ENCODE peak calls at places on chromosomes 5 and 9, in four cellular contexts. One of them, this sample, is unnamed.
A peak's percentile ranks its signal among the peaks of the same experiment; 100 is the strongest.

GRCh38 chr5:137085206-137085605 is 413.9 kb downstream of the SPOCK1 start:
- DNase-seq in IMR-90: no peak
- DNase-seq in GM23338: no peak
- DNase-seq in mammary epithelial cell: no peak
- DNase-seq in this sample: no peak

GRCh38 chr9:94142353-94142752 is 58.1 kb downstream of the PTPDC1 start:
- DNase-seq in IMR-90: no peak
- DNase-seq in GM23338: no peak
- DNase-seq in mammary epithelial cell: no peak
- DNase-seq in this sample: no peak

GRCh38 chr5:172458956-172459355 is 4.6 kb upstream of the SH3PXD2B start:
- DNase-seq in mammary epithelial cell: no peak
- DNase-seq in IMR-90: no peak
- DNase-seq in GM23338: no peak
- DNase-seq in this sample: no peak

GRCh38 chr5:152514827-152515397 is 109.8 kb upstream of the NMUR2 start:
- DNase-seq in mammary epithelial cell: peak; percentile 5
- DNase-seq in GM23338: peak; percentile 65
- DNase-seq in IMR-90: peak; percentile 11
- DNase-seq in this sample: no peak

GRCh38 chr5:94751456-94751855 is 133.0 kb downstream of the SLF1 start:
- DNase-seq in mammary epithelial cell: no peak
- DNase-seq in GM23338: peak; percentile 19
- DNase-seq in IMR-90: no peak
- DNase-seq in this sample: no peak

GRCh38 chr5:136188859-136189258 is 4.1 kb downstream of the SMIM32 start:
- DNase-seq in GM23338: no peak
- DNase-seq in IMR-90: no peak
- DNase-seq in mammary epithelial cell: no peak
- DNase-seq in this sample: no peak

GRCh38 chr9:12640866-12641636 is 52.1 kb upstream of the TYRP1 start:
- DNase-seq in GM23338: no peak
- DNase-seq in mammary epithelial cell: no peak
- DNase-seq in IMR-90: no peak
- DNase-seq in this sample: no peak

GRCh38 chr9:93612796-93613154 is 36.4 kb downstream of the PHF2 start:
- DNase-seq in mammary epithelial cell: peak; percentile 67
- DNase-seq in GM23338: no peak
- DNase-seq in IMR-90: no peak
- DNase-seq in this sample: no peak

GRCh38 chr9:83431470-83432060 is 106.6 kb downstream of the FRMD3 start:
- DNase-seq in GM23338: no peak
- DNase-seq in IMR-90: no peak
- DNase-seq in mammary epithelial cell: no peak
- DNase-seq in this sample: no peak

GRCh38 chr9:95130484-95130883 is 187.0 kb downstream of the FANCC start:
- DNase-seq in IMR-90: no peak
- DNase-seq in mammary epithelial cell: no peak
- DNase-seq in GM23338: peak; percentile 57
- DNase-seq in this sample: no peak

GRCh38 chr9:114180701-114181582 is 25.6 kb downstream of the COL27A1 start:
- DNase-seq in GM23338: peak; percentile 17
- DNase-seq in IMR-90: peak; percentile 62
- DNase-seq in mammary epithelial cell: no peak
- DNase-seq in this sample: no peak

GRCh38 chr5:171913987-171914273 is 92.5 kb downstream of the FBXW11 start:
- DNase-seq in mammary epithelial cell: no peak
- DNase-seq in GM23338: no peak
- DNase-seq in IMR-90: peak; percentile 21
- DNase-seq in this sample: no peak

GRCh38 chr9:121324755-121325154 is 45.3 kb downstream of the STOM start:
- DNase-seq in mammary epithelial cell: no peak
- DNase-seq in GM23338: no peak
- DNase-seq in IMR-90: no peak
- DNase-seq in this sample: no peak

GRCh38 chr9:72925891-72926290 is 27.0 kb downstream of the ALDH1A1 start:
- DNase-seq in GM23338: no peak
- DNase-seq in mammary epithelial cell: no peak
- DNase-seq in IMR-90: no peak
- DNase-seq in this sample: no peak

GRCh38 chr9:88534456-88535225 is at the start of gene NXNL2:
- DNase-seq in IMR-90: peak; percentile 82
- DNase-seq in GM23338: peak; percentile 91
- DNase-seq in mammary epithelial cell: peak; percentile 56
- DNase-seq in this sample: peak; percentile 94

GRCh38 chr9:16726718-16727451 is 143.6 kb downstream of the BNC2 start:
- DNase-seq in GM23338: peak; percentile 87
- DNase-seq in IMR-90: peak; percentile 83
- DNase-seq in mammary epithelial cell: peak; percentile 71
- DNase-seq in this sample: peak; percentile 96

GRCh38 chr9:115229496-115229895 is 111.5 kb upstream of the TNC start:
- DNase-seq in mammary epithelial cell: peak; percentile 61
- DNase-seq in GM23338: no peak
- DNase-seq in IMR-90: no peak
- DNase-seq in this sample: no peak

GRCh38 chr5:54360089-54360488 is 49.7 kb upstream of the ARL15 start:
- DNase-seq in IMR-90: peak; percentile 15
- DNase-seq in mammary epithelial cell: peak; percentile 77
- DNase-seq in GM23338: peak; percentile 17
- DNase-seq in this sample: no peak

GRCh38 chr5:177472460-177473441 is 683 bp downstream of the DBN1 start:
- DNase-seq in mammary epithelial cell: no peak
- DNase-seq in IMR-90: no peak
- DNase-seq in GM23338: peak; percentile 62
- DNase-seq in this sample: no peak

GRCh38 chr5:55897206-55897894 is 46.2 kb downstream of the IL31RA start:
- DNase-seq in IMR-90: no peak
- DNase-seq in mammary epithelial cell: no peak
- DNase-seq in GM23338: no peak
- DNase-seq in this sample: no peak

GRCh38 chr5:114062940-114063867 is 298.7 kb upstream of the KCNN2 start:
- DNase-seq in GM23338: no peak
- DNase-seq in mammary epithelial cell: no peak
- DNase-seq in IMR-90: peak; percentile 10
- DNase-seq in this sample: no peak

GRCh38 chr9:26219961-26220360 is 541.7 kb upstream of the TUSC1 start:
- DNase-seq in mammary epithelial cell: no peak
- DNase-seq in GM23338: peak; percentile 19
- DNase-seq in IMR-90: no peak
- DNase-seq in this sample: no peak

GRCh38 chr5:159202151-159202550 is 7.2 kb downstream of the RNF145 start:
- DNase-seq in mammary epithelial cell: no peak
- DNase-seq in GM23338: no peak
- DNase-seq in IMR-90: no peak
- DNase-seq in this sample: no peak

GRCh38 chr5:121982500-121983261 is 20.9 kb downstream of the SRFBP1 start:
- DNase-seq in IMR-90: peak; percentile 19
- DNase-seq in GM23338: no peak
- DNase-seq in mammary epithelial cell: peak; percentile 33
- DNase-seq in this sample: no peak

GRCh38 chr5:178207183-178207916 is 3.0 kb downstream of the HNRNPAB start:
- DNase-seq in mammary epithelial cell: peak; percentile 75
- DNase-seq in GM23338: no peak
- DNase-seq in IMR-90: peak; percentile 67
- DNase-seq in this sample: no peak

GRCh38 chr5:33994845-33995244 is 10.4 kb upstream of the SLC45A2 start:
- DNase-seq in GM23338: no peak
- DNase-seq in mammary epithelial cell: peak; percentile 24
- DNase-seq in IMR-90: peak; percentile 76
- DNase-seq in this sample: no peak

GRCh38 chr5:129541648-129542251 is 81.7 kb downstream of the ADAMTS19 start:
- DNase-seq in mammary epithelial cell: peak; percentile 23
- DNase-seq in IMR-90: peak; percentile 9
- DNase-seq in GM23338: peak; percentile 13
- DNase-seq in this sample: no peak

GRCh38 chr9:97853844-97854695 is 1.0 kb downstream of the FOXE1 start:
- DNase-seq in GM23338: peak; percentile 82
- DNase-seq in IMR-90: peak; percentile 33
- DNase-seq in mammary epithelial cell: peak; percentile 57
- DNase-seq in this sample: no peak

GRCh38 chr9:16771352-16771751 is 99.1 kb downstream of the BNC2 start:
- DNase-seq in IMR-90: peak; percentile 34
- DNase-seq in GM23338: no peak
- DNase-seq in mammary epithelial cell: no peak
- DNase-seq in this sample: no peak

GRCh38 chr9:74036549-74037231 is 460.4 kb upstream of the RORB start:
- DNase-seq in IMR-90: no peak
- DNase-seq in mammary epithelial cell: no peak
- DNase-seq in GM23338: no peak
- DNase-seq in this sample: no peak

GRCh38 chr5:145246961-145247744 is 588.0 kb downstream of the PRELID2 start:
- DNase-seq in IMR-90: peak; percentile 39
- DNase-seq in GM23338: no peak
- DNase-seq in mammary epithelial cell: peak; percentile 70
- DNase-seq in this sample: no peak

GRCh38 chr9:91840882-91841281 is 109.1 kb downstream of the ROR2 start:
- DNase-seq in mammary epithelial cell: no peak
- DNase-seq in GM23338: no peak
- DNase-seq in IMR-90: no peak
- DNase-seq in this sample: no peak
- H3K4me1 ChIP-seq in mammary epithelial cell: no peaks in the 10 kb centered on the region
- H3K4me1 ChIP-seq in GM23338: peaks cover 18% of the 10 kb centered on the region
- H3K4me1 ChIP-seq in IMR-90: peaks cover 23% of the 10 kb centered on the region
- H3K4me1 ChIP-seq in this sample: peaks cover 13% of the 10 kb centered on the region

DNA sequence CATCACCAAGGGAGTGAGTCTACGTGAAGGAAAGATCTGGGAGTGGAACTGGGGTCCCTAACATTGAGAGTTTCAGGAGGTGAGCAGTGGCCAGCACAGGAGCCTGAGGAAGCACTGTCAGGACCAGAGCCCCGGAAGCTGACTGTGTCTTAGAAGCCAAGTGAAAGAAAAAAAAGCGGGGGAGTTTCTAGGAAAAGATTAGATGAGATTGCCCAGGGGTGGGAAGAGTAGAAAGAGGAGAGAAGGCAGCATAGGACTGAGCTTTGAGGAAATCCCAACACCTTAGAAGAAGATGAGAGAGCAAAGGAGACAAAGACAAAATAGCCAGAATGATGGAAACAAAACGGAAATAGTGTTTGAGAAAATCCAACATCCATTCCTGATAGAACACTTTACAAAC is 37.0 kb upstream of the LRRTM2 start:
- DNase-seq in mammary epithelial cell: no peak
- DNase-seq in GM23338: no peak
- DNase-seq in IMR-90: no peak
- DNase-seq in this sample: peak; percentile 57
- H3K27ac ChIP-seq in mammary epithelial cell: no peak overlapping the region
- H3K27ac ChIP-seq in GM23338: no peak overlapping the region
- H3K27ac ChIP-seq in IMR-90: no peak overlapping the region
- H3K27ac ChIP-seq in this sample: no peak overlapping the region

DNA sequence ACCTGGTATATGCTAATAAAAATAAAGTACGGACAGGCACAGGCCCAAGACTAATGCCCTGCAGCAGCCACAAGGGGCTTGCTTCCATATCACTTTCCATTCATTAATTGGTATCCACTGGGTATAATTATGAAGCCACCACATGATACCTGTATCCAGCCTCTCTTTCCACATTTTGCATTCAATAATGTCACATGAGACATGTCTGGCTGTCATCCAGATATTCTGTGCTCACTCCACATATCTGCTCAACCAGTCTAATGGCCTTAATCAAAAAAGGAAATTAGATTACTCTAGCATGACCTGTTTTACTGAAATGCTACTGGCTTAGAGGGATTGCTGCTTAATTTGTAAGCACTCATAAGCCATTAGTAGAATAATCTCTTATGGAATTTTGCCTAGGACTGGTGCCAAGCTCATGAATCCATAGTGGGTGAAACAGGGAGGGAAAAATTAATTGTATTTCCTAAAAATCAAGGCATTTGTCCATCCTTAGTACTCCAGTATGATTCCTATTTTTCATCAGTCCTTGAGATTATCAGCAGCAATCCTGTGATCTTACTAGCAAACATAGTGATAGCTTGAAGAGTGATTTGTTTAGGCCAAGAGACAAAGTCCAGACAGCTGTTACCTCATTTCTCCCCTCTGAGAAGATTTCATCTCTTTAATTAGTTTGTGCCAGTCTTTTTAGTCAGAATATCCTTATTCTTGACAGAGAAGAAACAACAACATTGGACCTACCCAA is 119.1 kb upstream of the ABCA1 start:
- DNase-seq in mammary epithelial cell: no peak
- DNase-seq in GM23338: no peak
- DNase-seq in IMR-90: no peak
- DNase-seq in this sample: no peak
- TF ChIP-seq CTCF in mammary epithelial cell: no peak
- TF ChIP-seq CTCF in GM23338: peak; percentile 13
- TF ChIP-seq CTCF in IMR-90: no peak
- TF ChIP-seq CTCF in this sample: no peak

DNA sequence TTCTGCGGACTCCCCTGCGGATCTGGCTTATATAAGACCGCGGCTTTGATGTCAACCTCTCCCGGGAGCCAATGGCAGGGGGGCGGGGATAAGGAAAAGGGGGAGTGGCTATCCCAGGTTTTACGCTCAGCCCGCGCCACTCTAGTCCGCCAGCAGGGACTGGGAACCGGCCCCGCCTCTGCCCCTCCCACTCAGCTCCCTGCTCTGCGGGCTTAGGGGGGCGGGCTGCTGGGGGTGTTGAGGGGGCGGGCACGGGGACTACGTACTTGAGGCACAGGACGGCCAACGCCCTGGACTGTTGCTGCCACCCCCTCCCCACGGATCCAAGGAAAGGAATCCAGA is at the start of gene HAND1:
- DNase-seq in IMR-90: no peak
- DNase-seq in mammary epithelial cell: no peak
- DNase-seq in GM23338: peak; percentile 96
- DNase-seq in this sample: no peak
- H3K4me1 ChIP-seq in IMR-90: peaks cover 2% of the 10 kb centered on the region
- H3K4me1 ChIP-seq in mammary epithelial cell: peaks cover 10% of the 10 kb centered on the region
- H3K4me1 ChIP-seq in GM23338: peaks cover 83% of the 10 kb centered on the region
- H3K4me1 ChIP-seq in this sample: peaks cover 72% of the 10 kb centered on the region

GRCh38 chr9:127767405-127767804 is 11.1 kb downstream of the SH2D3C start:
- DNase-seq in IMR-90: no peak
- DNase-seq in GM23338: no peak
- DNase-seq in mammary epithelial cell: no peak
- DNase-seq in this sample: no peak
- H3K27ac ChIP-seq in IMR-90: no peak overlapping the region
- H3K27ac ChIP-seq in GM23338: no peak overlapping the region
- H3K27ac ChIP-seq in mammary epithelial cell: no peak overlapping the region
- H3K27ac ChIP-seq in this sample: peak overlapping the region; percentile 71

DNA sequence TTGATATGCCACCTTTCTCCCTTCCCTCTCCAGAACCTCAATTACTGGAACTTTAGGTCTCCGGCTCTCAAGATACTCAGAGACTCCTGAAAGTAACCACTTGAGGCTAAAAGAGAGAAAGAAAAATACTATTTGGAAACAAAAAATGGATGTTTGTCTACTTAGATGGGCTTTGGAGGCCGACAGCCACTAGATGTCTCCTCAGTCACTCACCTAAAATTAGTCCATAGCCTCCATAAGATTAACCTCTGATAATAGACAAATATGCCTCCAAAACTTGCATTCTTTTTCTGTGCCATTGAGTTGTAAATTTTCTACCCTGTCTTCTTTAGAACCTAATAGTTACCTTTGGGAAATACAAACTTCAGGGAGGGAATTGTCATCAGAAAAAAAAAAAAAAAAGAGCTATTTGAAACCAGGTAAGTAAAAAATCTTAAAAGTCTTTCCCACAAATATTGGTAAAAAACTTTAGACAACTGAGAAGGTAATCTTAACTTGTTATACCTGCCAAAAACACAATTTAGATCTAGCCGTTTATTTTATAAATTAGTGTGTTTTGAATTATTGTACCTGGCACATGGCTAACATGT is 11.2 kb upstream of the PCDH1 start:
- DNase-seq in GM23338: no peak
- DNase-seq in IMR-90: no peak
- DNase-seq in mammary epithelial cell: no peak
- DNase-seq in this sample: no peak
- TF ChIP-seq CTCF in GM23338: peak; percentile 41
- TF ChIP-seq CTCF in IMR-90: peak; percentile 44
- TF ChIP-seq CTCF in mammary epithelial cell: peak; percentile 69
- TF ChIP-seq CTCF in this sample: peak; percentile 6